ENCODE peak calls at places on chromosomes 11 and 22, in ten cellular contexts. H is activated CD4-positive, alpha-beta T cell treated with anti-CD3 and anti-CD28 coated beads, Interleukin-2, amount 50 U/mL, for 24 hours; R is GM12865; I is Kasumi-1; V is EL; S is CD4-positive, alpha-beta memory T cell; K is left colon; O is stimulated activated CD4-positive, alpha-beta T cell treated with anti-CD3 and anti-CD28 coated beads, TNF-alpha, amount 100 ng/mL, for 24 hours; D is AML-193; G is GM19239. M is an unnamed sample.
A peak's percentile ranks its signal among the peaks of the same experiment; 100 is the strongest.

GRCh38 chr11:120550007-120550406 is 38.5 kb downstream of the GRIK4 start:
- DNase-seq in G (no peak), R (no peak), O (no peak), V (no peak), I (no peak), H (no peak), K (no peak), S (no peak), D (no peak), M (no peak)

GRCh38 chr22:48785792-48786678 is 1041.6 kb downstream of the BRD1 start:
- DNase-seq in D (no peak), S (no peak), V (no peak), O (no peak), K (no peak), H (no peak), R (no peak), G (no peak), I (no peak), M (no peak)

GRCh38 chr11:12818333-12819015 is 144.3 kb downstream of the TEAD1 start:
- DNase-seq in I (no peak), G (no peak), R (no peak), O (no peak), S (no peak), D (no peak), H (no peak), V (peak; percentile 83), K (no peak), M (no peak)

GRCh38 chr11:108970221-108970991 is 305.5 kb downstream of the DDX10 start:
- DNase-seq in I (no peak), R (no peak), S (no peak), V (no peak), D (no peak), O (no peak), G (no peak), H (no peak), K (no peak), M (no peak)

GRCh38 chr11:118996926-118997626 is 862 bp upstream of the CENATAC start:
- DNase-seq in S (peak; percentile 41), G (peak; percentile 78), H (peak; percentile 35), V (peak; percentile 35), I (peak; percentile 85), R (peak; percentile 78), K (no peak), D (peak; percentile 60), O (no peak), M (peak; percentile 30)

GRCh38 chr11:116180806-116181600 is 591.8 kb downstream of the BUD13 start:
- DNase-seq in D (no peak), G (no peak), I (no peak), H (no peak), K (no peak), V (no peak), R (no peak), S (no peak), O (no peak), M (no peak)

GRCh38 chr11:112255075-112255739 is 5.5 kb downstream of the PLET1 start:
- DNase-seq in S (no peak), G (no peak), I (no peak), H (no peak), K (no peak), D (no peak), V (peak; percentile 68), R (no peak), O (no peak), M (no peak)

GRCh38 chr11:126146454-126147192 is 64.8 kb downstream of the RPUSD4 start:
- DNase-seq in D (no peak), H (no peak), I (no peak), R (no peak), K (no peak), S (no peak), V (no peak), O (no peak), G (no peak), M (no peak)

GRCh38 chr11:64803846-64804345 is 882 bp upstream of the MAP4K2 start:
- DNase-seq in K (no peak), O (no peak), V (no peak), S (no peak), I (no peak), D (no peak), G (no peak), R (no peak), H (no peak), M (no peak)

GRCh38 chr22:35611891-35612576 is 5.1 kb downstream of the MB start:
- DNase-seq in R (peak; percentile 30), S (no peak), K (peak; percentile 68), V (no peak), O (no peak), I (no peak), H (no peak), G (no peak), D (no peak), M (peak; percentile 92)

GRCh38 chr11:79173615-79174014 is 267.2 kb downstream of the TENM4 start:
- DNase-seq in D (no peak), I (no peak), S (no peak), V (no peak), R (no peak), O (no peak), H (no peak), G (no peak), K (no peak), M (no peak)